ENCODE peak calls at places on chromosomes 11 and 22, in six cellular contexts. C is nucleus accumbens; E is stimulated activated CD4-positive, alpha-beta T cell treated with anti-CD3 and anti-CD28 coated beads, Interleukin-4, amount 100 ng/mL, for 1 hour; S is activated T-helper 9 cell treated with anti-CD3 and anti-CD28 coated beads, Interleukin-2, amount 50 U/mL, for 16 hours; J is spleen; V is stimulated activated CD8-positive, alpha-beta memory T cell treated with anti-CD3 and anti-CD28 coated beads, Interleukin-2, amount 100 ng/mL, for 1 hour. G is an unnamed sample.

GRCh38 chr11:7903940-7904339 is 27.1 kb downstream of the OR10A6 start:
- DNase-seq in C (no peak), E (no peak), S (no peak), J (no peak), V (no peak), G (no peak)

GRCh38 chr11:9956483-9956882 is 292.6 kb downstream of the SWAP70 start:
- DNase-seq in V (no peak), C (no peak), J (no peak), E (no peak), S (no peak), G (no peak)

GRCh38 chr11:126355926-126356897 is 726 bp downstream of the ST3GAL4 start:
- DNase-seq in C (peak; percentile 78), J (peak; percentile 85), E (no peak), V (no peak), S (no peak), G (no peak)

GRCh38 chr11:85170184-85170583 is 457.0 kb downstream of the DLG2 start:
- DNase-seq in S (no peak), V (no peak), E (no peak), C (no peak), J (no peak), G (no peak)

GRCh38 chr11:66070604-66071325 is 693 bp downstream of the PACS1 start:
- DNase-seq in V (no peak), J (peak; percentile 90), S (no peak), E (peak; percentile 32), C (peak; percentile 31), G (peak; percentile 14)

GRCh38 chr22:45207981-45208664 is 32.6 kb downstream of the KIAA0930 start:
- DNase-seq in V (no peak), S (no peak), J (peak; percentile 69), C (peak; percentile 48), E (no peak), G (no peak)

GRCh38 chr11:61149624-61150615 is 11.3 kb downstream of the VPS37C start:
- DNase-seq in C (no peak), J (peak; percentile 73), V (no peak), E (no peak), S (no peak), G (peak; percentile 6)

GRCh38 chr11:66543263-66544107 is 2.4 kb downstream of the ZDHHC24 start:
- DNase-seq in V (peak; percentile 41), J (peak; percentile 95), C (no peak), E (peak; percentile 45), S (peak; percentile 26), G (peak; percentile 36)